ENCODE peak calls at places on chromosomes 16 and 17, in ten cellular contexts. F is SHP77 treated with DMSO at 0.1 percent for 48 hours; I is NCI-H1417; L is RWPE1; Z is progenitor cell of endocrine pancreas; M is nephron progenitor cell; P is NCI-H1092 treated with DMSO at 0.1 percent for 48 hours; X is LoVo; G is ovary; R is activated naive CD8-positive, alpha-beta T cell treated with anti-CD3 and anti-CD28 coated beads for 36 hours. E is an unnamed sample.

GRCh38 chr16:87535855-87536794 is 43.3 kb upstream of the ZCCHC14 start:
- DNase-seq in F (no peak), I (no peak), L (no peak), Z (no peak), M (no peak), P (no peak), X (no peak), G (no peak), R (no peak), E (no peak)

GRCh38 chr16:81544261-81544660 is 99.7 kb downstream of the CMIP start:
- DNase-seq in F (no peak), I (no peak), L (no peak), Z (no peak), M (no peak), P (no peak), X (no peak), G (no peak), R (no peak), E (no peak)

GRCh38 chr17:78369791-78370381 is 8.6 kb upstream of the PGS1 start:
- DNase-seq in F (no peak), I (no peak), L (no peak), Z (no peak), M (no peak), P (no peak), X (no peak), G (no peak), R (no peak), E (no peak)

GRCh38 chr16:49112754-49113153 is 168.9 kb downstream of the CBLN1 start:
- DNase-seq in F (no peak), I (no peak), L (no peak), Z (no peak), M (no peak), P (no peak), X (no peak), G (no peak), R (no peak), E (no peak)

GRCh38 chr16:57870753-57871454 is 68.6 kb upstream of the KIFC3 start:
- DNase-seq in F (no peak), I (no peak), L (no peak), Z (no peak), M (no peak), P (no peak), X (no peak), G (no peak), R (no peak), E (no peak)

GRCh38 chr17:33142703-33143299 is 150.3 kb downstream of the ASIC2 start:
- DNase-seq in F (no peak), I (no peak), L (peak; percentile 59), Z (peak; percentile 48), M (peak; percentile 84), P (no peak), X (peak; percentile 20), G (no peak), R (no peak), E (no peak)

GRCh38 chr16:30974348-30974747 is 10.7 kb upstream of the HSD3B7 start:
- DNase-seq in F (no peak), I (no peak), L (no peak), Z (no peak), M (no peak), P (no peak), X (no peak), G (no peak), R (no peak), E (no peak)

GRCh38 chr16:398551-399277 is 1.7 kb downstream of the NME4 start:
- DNase-seq in F (no peak), I (no peak), L (no peak), Z (no peak), M (no peak), P (no peak), X (no peak), G (no peak), R (no peak), E (no peak)

GRCh38 chr17:31327534-31328526 is 6.4 kb upstream of the EVI2A start:
- DNase-seq in F (no peak), I (no peak), L (peak; percentile 57), Z (no peak), M (no peak), P (no peak), X (peak; percentile 16), G (no peak), R (no peak), E (no peak)

GRCh38 chr17:79997004-79997673 is 38.5 kb downstream of the TBC1D16 start:
- DNase-seq in F (no peak), I (no peak), L (no peak), Z (no peak), M (no peak), P (no peak), X (no peak), G (no peak), R (peak; percentile 70), E (no peak)

GRCh38 chr16:84917492-84917891 is 93.8 kb downstream of the ZDHHC7 start:
- DNase-seq in F (no peak), I (no peak), L (no peak), Z (no peak), M (no peak), P (no peak), X (no peak), G (no peak), R (no peak), E (no peak)

GRCh38 chr17:21295036-21295952 is 10.8 kb downstream of the MAP2K3 start:
- DNase-seq in F (peak; percentile 65), I (peak; percentile 2), L (no peak), Z (no peak), M (no peak), P (no peak), X (no peak), G (no peak), R (no peak), E (no peak)

GRCh38 chr16:67837811-67838210 is 4.3 kb upstream of the THAP11 start:
- DNase-seq in F (no peak), I (no peak), L (no peak), Z (no peak), M (no peak), P (no peak), X (no peak), G (no peak), R (no peak), E (no peak)

GRCh38 chr17:32533296-32533695 is 46.5 kb downstream of the CDK5R1 start:
- DNase-seq in F (no peak), I (no peak), L (no peak), Z (no peak), M (no peak), P (no peak), X (no peak), G (no peak), R (no peak), E (no peak)

GRCh38 chr17:45370949-45371413 is 54.2 kb upstream of the MAP3K14 start:
- DNase-seq in F (no peak), I (no peak), L (no peak), Z (no peak), M (no peak), P (no peak), X (no peak), G (peak; percentile 7), R (no peak), E (no peak)

GRCh38 chr17:79765708-79766107 is 12.2 kb upstream of the CBX2 start:
- DNase-seq in F (no peak), I (no peak), L (no peak), Z (no peak), M (no peak), P (no peak), X (no peak), G (no peak), R (no peak), E (no peak)

GRCh38 chr17:47862621-47863440 is 11.9 kb upstream of the SP6 start:
- DNase-seq in F (no peak), I (peak; percentile 56), L (peak; percentile 80), Z (no peak), M (no peak), P (no peak), X (peak; percentile 41), G (no peak), R (no peak), E (no peak)

GRCh38 chr16:83456934-83457333 is 350.8 kb upstream of the HSBP1 start:
- DNase-seq in F (no peak), I (no peak), L (no peak), Z (no peak), M (no peak), P (no peak), X (no peak), G (no peak), R (no peak), E (no peak)

GRCh38 chr17:65093930-65094329 is 37.4 kb upstream of the GNA13 start:
- DNase-seq in F (no peak), I (no peak), L (no peak), Z (no peak), M (no peak), P (no peak), X (no peak), G (no peak), R (no peak), E (no peak)

GRCh38 chr17:9959377-9959981 is 54.4 kb upstream of the RCVRN start:
- DNase-seq in F (no peak), I (no peak), L (peak; percentile 66), Z (peak; percentile 57), M (peak; percentile 79), P (no peak), X (peak; percentile 18), G (peak; percentile 60), R (peak; percentile 24), E (no peak)

GRCh38 chr17:29573871-29574731 is 5.6 kb downstream of the TP53I13 start:
- DNase-seq in F (no peak), I (no peak), L (no peak), Z (no peak), M (peak; percentile 1), P (no peak), X (no peak), G (peak; percentile 18), R (no peak), E (no peak)

GRCh38 chr16:87263418-87264052 is 53.7 kb downstream of the C16orf95 start:
- DNase-seq in F (no peak), I (no peak), L (no peak), Z (no peak), M (no peak), P (no peak), X (peak; percentile 51), G (no peak), R (no peak), E (no peak)

GRCh38 chr17:66355510-66355909 is 53.1 kb downstream of the PRKCA start:
- DNase-seq in F (no peak), I (no peak), L (no peak), Z (no peak), M (no peak), P (no peak), X (no peak), G (no peak), R (no peak), E (no peak)

GRCh38 chr17:77324227-77324626 is 183.5 kb downstream of the SEC14L1 start:
- DNase-seq in F (no peak), I (no peak), L (no peak), Z (no peak), M (no peak), P (no peak), X (no peak), G (peak; percentile 32), R (no peak), E (no peak)

GRCh38 chr17:69860142-69860680 is 214.8 kb upstream of the KCNJ16 start:
- DNase-seq in F (no peak), I (no peak), L (no peak), Z (no peak), M (no peak), P (no peak), X (no peak), G (no peak), R (no peak), E (no peak)

E was measured in NCI-H1930.